ENCODE peak calls at places on chromosome 10, in five cellular contexts. One of them, this sample, is unnamed.

GRCh38 chr10:106577266-106577665 is 587.2 kb downstream of the SORCS1 start:
- DNase-seq in HFF-Myc: no peak
- DNase-seq in osteoblast: no peak
- DNase-seq in Panc1: peak
- DNase-seq in foreskin fibroblast: peak
- DNase-seq in this sample: no peak

GRCh38 chr10:65945071-65945470 is 980.8 kb upstream of the LRRTM3 start:
- DNase-seq in osteoblast: no peak
- DNase-seq in Panc1: no peak
- DNase-seq in HFF-Myc: no peak
- DNase-seq in foreskin fibroblast: no peak
- DNase-seq in this sample: no peak

GRCh38 chr10:115948415-115948814 is 324.6 kb downstream of the GFRA1 start:
- DNase-seq in Panc1: no peak
- DNase-seq in foreskin fibroblast: peak
- DNase-seq in HFF-Myc: no peak
- DNase-seq in osteoblast: no peak
- DNase-seq in this sample: no peak

GRCh38 chr10:48464871-48465736 is 139.8 kb downstream of the ARHGAP22 start:
- DNase-seq in HFF-Myc: no peak
- DNase-seq in osteoblast: peak
- DNase-seq in foreskin fibroblast: no peak
- DNase-seq in Panc1: no peak
- DNase-seq in this sample: no peak

GRCh38 chr10:71694567-71694968 is 25.0 kb downstream of the C10orf105 start:
- DNase-seq in HFF-Myc: no peak
- DNase-seq in Panc1: no peak
- DNase-seq in foreskin fibroblast: no peak
- DNase-seq in osteoblast: no peak
- DNase-seq in this sample: no peak

GRCh38 chr10:124403548-124403947 is 15.2 kb downstream of the OAT start:
- DNase-seq in foreskin fibroblast: peak
- DNase-seq in Panc1: peak
- DNase-seq in HFF-Myc: peak
- DNase-seq in osteoblast: peak
- DNase-seq in this sample: no peak

GRCh38 chr10:122294006-122294405 is 22.9 kb downstream of the BTBD16 start:
- DNase-seq in osteoblast: no peak
- DNase-seq in Panc1: no peak
- DNase-seq in HFF-Myc: no peak
- DNase-seq in foreskin fibroblast: no peak
- DNase-seq in this sample: no peak

GRCh38 chr10:484441-484924 is 205.0 kb downstream of the DIP2C start:
- DNase-seq in Panc1: no peak
- DNase-seq in foreskin fibroblast: peak
- DNase-seq in osteoblast: no peak
- DNase-seq in HFF-Myc: no peak
- DNase-seq in this sample: no peak

GRCh38 chr10:79328737-79329504 is 18.3 kb upstream of the PPIF start:
- DNase-seq in HFF-Myc: no peak
- DNase-seq in foreskin fibroblast: peak
- DNase-seq in osteoblast: peak
- DNase-seq in Panc1: no peak
- DNase-seq in this sample: no peak

GRCh38 chr10:75809003-75809402 is 377.6 kb downstream of the LRMDA start:
- DNase-seq in foreskin fibroblast: no peak
- DNase-seq in HFF-Myc: no peak
- DNase-seq in osteoblast: no peak
- DNase-seq in Panc1: no peak
- DNase-seq in this sample: no peak

GRCh38 chr10:74640134-74640533 is 186.3 kb upstream of the KAT6B start:
- DNase-seq in HFF-Myc: peak
- DNase-seq in Panc1: no peak
- DNase-seq in foreskin fibroblast: peak
- DNase-seq in osteoblast: no peak
- DNase-seq in this sample: no peak

GRCh38 chr10:88858493-88858892 is 6.8 kb upstream of the ANKRD22 start:
- DNase-seq in Panc1: no peak
- DNase-seq in osteoblast: peak
- DNase-seq in foreskin fibroblast: peak
- DNase-seq in HFF-Myc: no peak
- DNase-seq in this sample: no peak

DNA sequence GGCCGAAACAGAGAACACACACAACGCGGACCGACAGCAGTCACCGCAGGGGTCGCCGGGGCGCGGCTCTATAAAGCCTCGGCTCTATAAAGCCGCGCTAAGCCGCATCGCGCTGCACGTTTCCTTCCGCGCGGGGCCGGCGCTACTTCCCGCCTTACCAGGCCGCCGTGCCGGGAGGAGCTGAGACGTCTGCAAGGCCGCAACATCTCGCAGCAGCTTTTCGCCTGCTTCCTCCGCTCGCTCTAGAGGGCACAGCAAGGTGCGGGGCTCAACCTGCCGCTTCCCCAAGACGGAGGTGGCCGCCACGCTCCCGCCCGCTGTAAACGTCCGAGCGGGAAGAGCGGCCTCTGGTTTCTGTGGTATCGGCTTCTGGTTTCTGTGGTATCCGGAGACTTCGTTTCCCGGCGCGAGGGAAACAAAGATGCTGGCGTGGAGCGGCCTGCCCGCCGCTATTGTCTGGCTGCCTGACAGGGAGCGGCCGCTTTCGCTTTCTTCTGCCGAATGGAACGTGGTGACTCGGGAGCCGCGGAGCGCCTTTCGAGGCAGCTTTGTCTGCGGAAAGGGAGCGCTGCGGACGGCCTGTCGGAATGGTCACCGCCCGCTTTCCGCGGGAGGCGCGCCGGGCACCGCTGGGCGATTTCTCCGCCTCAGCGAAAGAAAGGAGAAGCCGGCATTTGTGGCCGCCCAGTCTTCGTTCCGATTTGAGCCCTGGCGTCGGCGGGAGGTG is 91.8 kb downstream of the SPAG6 start:
- DNase-seq in HFF-Myc: no peak
- DNase-seq in foreskin fibroblast: peak
- DNase-seq in osteoblast: peak
- DNase-seq in Panc1: no peak
- DNase-seq in this sample: peak
- TF ChIP-seq CTCF in HFF-Myc: no peak
- TF ChIP-seq CTCF in foreskin fibroblast: no peak
- TF ChIP-seq CTCF in osteoblast: no peak
- TF ChIP-seq CTCF in Panc1: no peak
- TF ChIP-seq CTCF in this sample: no peak

DNA sequence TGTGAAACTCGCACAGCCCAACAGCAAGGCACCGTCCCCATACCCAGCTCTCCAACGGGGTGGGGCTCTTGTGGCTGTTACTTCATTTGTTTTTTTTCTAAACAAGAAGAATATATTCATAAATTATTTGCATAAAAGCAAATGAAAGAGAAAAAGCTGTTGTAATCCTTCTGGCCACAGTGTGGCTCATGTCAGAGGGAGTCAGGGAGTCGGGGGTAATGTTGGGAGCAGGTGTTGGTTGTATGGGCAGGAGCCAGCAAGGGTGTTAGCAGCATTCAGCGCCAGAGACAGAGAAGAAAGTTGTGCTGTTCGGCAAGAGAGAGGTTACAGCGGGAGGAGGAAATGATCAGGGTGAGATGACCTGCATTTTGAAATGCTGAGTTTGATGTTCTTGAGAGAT is 13.3 kb downstream of the PFKP start:
- DNase-seq in foreskin fibroblast: no peak
- DNase-seq in HFF-Myc: no peak
- DNase-seq in Panc1: no peak
- DNase-seq in osteoblast: no peak
- DNase-seq in this sample: no peak
- TF ChIP-seq CTCF in foreskin fibroblast: no peak
- TF ChIP-seq CTCF in HFF-Myc: no peak
- TF ChIP-seq CTCF in Panc1: no peak
- TF ChIP-seq CTCF in osteoblast: peak
- TF ChIP-seq CTCF in this sample: no peak

DNA sequence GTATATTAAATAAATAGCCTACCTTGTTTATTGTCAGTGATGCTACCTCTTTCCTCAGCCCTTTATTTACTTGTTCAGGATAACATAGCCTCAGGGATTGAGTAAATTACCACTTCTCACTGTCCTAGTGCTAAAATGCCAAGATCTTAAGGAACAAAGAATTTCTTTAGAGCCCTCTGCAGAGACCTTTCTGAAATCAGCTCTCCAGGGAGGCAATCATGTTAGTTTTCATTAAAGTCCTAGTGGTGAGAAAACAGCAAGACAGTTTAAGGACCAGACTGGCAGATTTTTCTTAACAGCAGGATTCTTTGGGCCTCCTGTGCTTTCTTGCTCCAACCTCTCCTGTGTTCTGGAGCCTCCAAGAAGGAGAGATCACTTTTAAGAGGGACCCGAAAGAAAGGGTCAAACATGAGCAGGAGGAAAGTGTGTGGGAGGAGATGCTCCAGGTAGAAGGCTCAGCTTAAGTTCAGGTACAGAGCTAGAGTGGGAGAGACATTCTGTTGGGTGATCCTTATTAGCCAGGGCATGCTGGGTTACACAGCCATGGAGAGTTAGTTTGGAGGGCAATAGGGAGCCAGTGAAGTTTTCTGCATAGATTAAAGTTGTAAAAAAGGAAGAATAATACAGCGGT is 1.2 kb upstream of the PLCE1 start:
- DNase-seq in foreskin fibroblast: peak
- DNase-seq in Panc1: no peak
- DNase-seq in HFF-Myc: no peak
- DNase-seq in osteoblast: peak
- DNase-seq in this sample: no peak
- TF ChIP-seq CTCF in foreskin fibroblast: no peak
- TF ChIP-seq CTCF in Panc1: peak
- TF ChIP-seq CTCF in HFF-Myc: no peak
- TF ChIP-seq CTCF in osteoblast: peak
- TF ChIP-seq CTCF in this sample: no peak

GRCh38 chr10:103717341-103718246 is 137.8 kb downstream of the SH3PXD2A start:
- DNase-seq in foreskin fibroblast: peak
- DNase-seq in osteoblast: peak
- DNase-seq in HFF-Myc: no peak
- DNase-seq in Panc1: no peak
- DNase-seq in this sample: no peak

GRCh38 chr10:103718247-103718620 is 137.1 kb downstream of the SH3PXD2A start:
- DNase-seq in osteoblast: no peak
- DNase-seq in foreskin fibroblast: no peak
- DNase-seq in Panc1: no peak
- DNase-seq in HFF-Myc: no peak
- DNase-seq in this sample: no peak

GRCh38 chr10:103714232-103714891 is 141.0 kb downstream of the SH3PXD2A start:
- DNase-seq in foreskin fibroblast: no peak
- DNase-seq in HFF-Myc: no peak
- DNase-seq in osteoblast: peak
- DNase-seq in Panc1: no peak
- DNase-seq in this sample: no peak

GRCh38 chr10:103715430-103715829 is 139.9 kb downstream of the SH3PXD2A start:
- DNase-seq in osteoblast: peak
- DNase-seq in HFF-Myc: no peak
- DNase-seq in Panc1: no peak
- DNase-seq in foreskin fibroblast: peak
- DNase-seq in this sample: no peak

GRCh38 chr10:103716206-103717160 is 138.9 kb downstream of the SH3PXD2A start:
- DNase-seq in Panc1: no peak
- DNase-seq in HFF-Myc: no peak
- DNase-seq in foreskin fibroblast: peak
- DNase-seq in osteoblast: peak
- DNase-seq in this sample: no peak
- TF ChIP-seq CTCF in Panc1: no peak
- TF ChIP-seq CTCF in HFF-Myc: no peak
- TF ChIP-seq CTCF in foreskin fibroblast: no peak
- TF ChIP-seq CTCF in osteoblast: no peak
- TF ChIP-seq CTCF in this sample: no peak

GRCh38 chr10:118546479-118546878 is 49.0 kb downstream of the PRLHR start:
- DNase-seq in Panc1: no peak
- DNase-seq in osteoblast: no peak
- DNase-seq in HFF-Myc: no peak
- DNase-seq in foreskin fibroblast: no peak
- DNase-seq in this sample: no peak

GRCh38 chr10:118542789-118543188 is 52.7 kb downstream of the PRLHR start:
- DNase-seq in HFF-Myc: no peak
- DNase-seq in Panc1: no peak
- DNase-seq in osteoblast: no peak
- DNase-seq in foreskin fibroblast: no peak
- DNase-seq in this sample: no peak

GRCh38 chr10:118545381-118545780 is 50.1 kb downstream of the PRLHR start:
- DNase-seq in HFF-Myc: no peak
- DNase-seq in Panc1: no peak
- DNase-seq in foreskin fibroblast: no peak
- DNase-seq in osteoblast: no peak
- DNase-seq in this sample: no peak

GRCh38 chr10:118543714-118544400 is 51.6 kb downstream of the PRLHR start:
- DNase-seq in HFF-Myc: no peak
- DNase-seq in Panc1: peak
- DNase-seq in osteoblast: no peak
- DNase-seq in foreskin fibroblast: peak
- DNase-seq in this sample: no peak

GRCh38 chr10:118544401-118544948 is 51.0 kb downstream of the PRLHR start:
- DNase-seq in Panc1: no peak
- DNase-seq in osteoblast: no peak
- DNase-seq in foreskin fibroblast: no peak
- DNase-seq in HFF-Myc: no peak
- DNase-seq in this sample: no peak
- TF ChIP-seq CTCF in Panc1: peak
- TF ChIP-seq CTCF in osteoblast: no peak
- TF ChIP-seq CTCF in foreskin fibroblast: no peak
- TF ChIP-seq CTCF in HFF-Myc: no peak
- TF ChIP-seq CTCF in this sample: no peak

DNA sequence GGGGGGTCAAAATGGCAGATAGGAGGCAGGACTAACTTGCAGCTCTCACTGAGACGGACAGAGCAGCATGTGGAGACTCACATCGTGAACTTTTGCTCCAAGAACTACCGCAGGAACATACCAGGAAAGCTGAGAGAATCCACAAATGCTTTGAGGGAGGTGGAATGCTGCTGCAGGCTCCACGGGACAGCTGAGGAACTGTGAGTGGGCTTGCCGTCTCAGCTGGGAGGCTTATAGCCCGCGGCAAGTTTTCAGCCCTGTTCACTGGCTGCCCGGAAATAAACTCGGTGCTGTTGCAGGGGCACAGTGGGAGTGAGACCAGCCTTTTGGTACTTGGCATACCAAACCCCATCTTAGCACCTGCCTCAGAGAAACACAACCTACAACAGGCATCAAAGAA is 19.1 kb upstream of the WDR11 start:
- DNase-seq in Panc1: no peak
- DNase-seq in foreskin fibroblast: no peak
- DNase-seq in HFF-Myc: no peak
- DNase-seq in osteoblast: no peak
- DNase-seq in this sample: no peak
- TF ChIP-seq CTCF in Panc1: no peak
- TF ChIP-seq CTCF in foreskin fibroblast: no peak
- TF ChIP-seq CTCF in HFF-Myc: no peak
- TF ChIP-seq CTCF in osteoblast: no peak
- TF ChIP-seq CTCF in this sample: no peak

GRCh38 chr10:62080905-62081304 is 179.4 kb downstream of the ARID5B start:
- DNase-seq in foreskin fibroblast: no peak
- DNase-seq in Panc1: no peak
- DNase-seq in HFF-Myc: no peak
- DNase-seq in osteoblast: no peak
- DNase-seq in this sample: no peak
- TF ChIP-seq CTCF in foreskin fibroblast: no peak
- TF ChIP-seq CTCF in Panc1: no peak
- TF ChIP-seq CTCF in HFF-Myc: no peak
- TF ChIP-seq CTCF in osteoblast: peak
- TF ChIP-seq CTCF in this sample: no peak

This sample was measured in omental fat pad.